ENCODE peak calls at places on chromosomes 7 and 10, in five cellular contexts. B, V, F, X and C are unnamed samples.

GRCh38 chr7:92527300-92528187 is 776 bp downstream of the PEX1 start:
- DNase-seq in B (peak; percentile 29), V (peak; percentile 84), F (peak; percentile 41), X (peak; percentile 48), C (no peak)

GRCh38 chr7:111168182-111168581 is 77.3 kb downstream of the LRRN3 start:
- DNase-seq in B (no peak), V (peak; percentile 55), F (no peak), X (peak; percentile 35), C (no peak)

GRCh38 chr10:11881028-11881476 is 57.9 kb downstream of the PROSER2 start:
- DNase-seq in B (no peak), V (no peak), F (no peak), X (no peak), C (no peak)

GRCh38 chr10:129626309-129626708 is 159.3 kb downstream of the MGMT start:
- DNase-seq in B (no peak), V (no peak), F (no peak), X (no peak), C (no peak)

GRCh38 chr7:77989981-77990566 is 191.5 kb downstream of the PHTF2 start:
- DNase-seq in B (no peak), V (no peak), F (no peak), X (peak; percentile 16), C (peak; percentile 45)

GRCh38 chr10:65340340-65340739 is 1585.5 kb upstream of the LRRTM3 start:
- DNase-seq in B (no peak), V (no peak), F (no peak), X (no peak), C (no peak)

GRCh38 chr10:11250304-11250703 is 232.6 kb downstream of the CELF2 start:
- DNase-seq in B (no peak), V (no peak), F (no peak), X (no peak), C (no peak)

GRCh38 chr7:35003679-35004278 is 33.5 kb downstream of the DPY19L1 start:
- DNase-seq in B (no peak), V (peak; percentile 11), F (no peak), X (peak; percentile 92), C (no peak)

GRCh38 chr10:124575107-124576035 is 113.7 kb downstream of the LHPP start:
- DNase-seq in B (no peak), V (no peak), F (no peak), X (no peak), C (no peak)

GRCh38 chr10:119769886-119770285 is 44.0 kb downstream of the INPP5F start:
- DNase-seq in B (no peak), V (no peak), F (no peak), X (peak; percentile 74), C (no peak)

GRCh38 chr7:65239707-65240352 is 133.8 kb upstream of the ZNF92 start:
- DNase-seq in B (no peak), V (peak; percentile 92), F (no peak), X (peak; percentile 4), C (no peak)

GRCh38 chr10:11339660-11340059 is 271.8 kb downstream of the USP6NL start:
- DNase-seq in B (no peak), V (no peak), F (no peak), X (no peak), C (no peak)

GRCh38 chr10:58140706-58141347 is 126.9 kb downstream of the IPMK start:
- DNase-seq in B (no peak), V (no peak), F (no peak), X (no peak), C (no peak)

GRCh38 chr10:104057717-104058116 is 28.0 kb downstream of the COL17A1 start:
- DNase-seq in B (no peak), V (no peak), F (no peak), X (no peak), C (no peak)

GRCh38 chr7:113582471-113582870 is 336.3 kb downstream of the PPP1R3A start:
- DNase-seq in B (no peak), V (no peak), F (no peak), X (peak; percentile 13), C (no peak)

GRCh38 chr10:89032141-89032814 is 41.7 kb downstream of the FAS start:
- DNase-seq in B (no peak), V (peak; percentile 2), F (no peak), X (peak; percentile 82), C (no peak)

GRCh38 chr10:79239275-79239779 is 107.9 kb upstream of the PPIF start:
- DNase-seq in B (no peak), V (peak; percentile 73), F (no peak), X (no peak), C (no peak)

GRCh38 chr10:633279-634245 is 55.9 kb downstream of the DIP2C start:
- DNase-seq in B (no peak), V (no peak), F (no peak), X (no peak), C (no peak)

GRCh38 chr10:89540550-89540949 is 5.2 kb upstream of the SLC16A12 start:
- DNase-seq in B (no peak), V (no peak), F (no peak), X (peak; percentile 33), C (no peak)

GRCh38 chr10:99965700-99966099 is 44.0 kb downstream of the DNMBP start:
- DNase-seq in B (no peak), V (no peak), F (no peak), X (peak; percentile 58), C (no peak)

GRCh38 chr10:123522702-123523312 is 143.3 kb upstream of the GPR26 start:
- DNase-seq in B (no peak), V (no peak), F (no peak), X (no peak), C (no peak)

GRCh38 chr10:34235164-34235832 is 579.8 kb downstream of the PARD3 start:
- DNase-seq in B (no peak), V (no peak), F (no peak), X (no peak), C (no peak)

GRCh38 chr10:72375585-72375984 is 20.9 kb upstream of the DNAJB12 start:
- DNase-seq in B (no peak), V (peak; percentile 19), F (no peak), X (peak; percentile 23), C (no peak)

GRCh38 chr7:101535333-101535732 is 93.8 kb downstream of the MYL10 start:
- DNase-seq in B (no peak), V (peak; percentile 48), F (no peak), X (no peak), C (no peak)

GRCh38 chr7:77687100-77687746 is 9.0 kb upstream of the RSBN1L start:
- DNase-seq in B (no peak), V (no peak), F (no peak), X (no peak), C (no peak)

GRCh38 chr7:44282601-44283171 is 42.7 kb downstream of the CAMK2B start:
- DNase-seq in B (no peak), V (no peak), F (no peak), X (no peak), C (no peak)

GRCh38 chr10:30705086-30705624 is 75.6 kb upstream of the LYZL2 start:
- DNase-seq in B (no peak), V (peak; percentile 28), F (no peak), X (no peak), C (no peak)

GRCh38 chr10:92204238-92204637 is 86.6 kb downstream of the CPEB3 start:
- DNase-seq in B (no peak), V (peak; percentile 12), F (no peak), X (no peak), C (no peak)

GRCh38 chr7:92785923-92786322 is 50.5 kb downstream of the CDK6 start:
- DNase-seq in B (no peak), V (no peak), F (no peak), X (peak; percentile 74), C (no peak)

GRCh38 chr10:132035476-132035875 is 30.3 kb upstream of the JAKMIP3 start:
- DNase-seq in B (no peak), V (no peak), F (no peak), X (no peak), C (no peak)

GRCh38 chr7:123352957-123353356 is 153.2 kb upstream of the SLC13A1 start:
- DNase-seq in B (no peak), V (no peak), F (no peak), X (peak; percentile 49), C (no peak)